ENCODE peak calls at places on chromosomes 12 and 14, in seven cellular contexts. Q, G, F, T, R, P and K are unnamed samples.

GRCh38 chr12:111074559-111074958 is 154.2 kb upstream of the MYL2 start:
- DNase-seq in G (no peak), F (no peak), T (no peak), R (no peak), P (no peak), Q (no peak), K (no peak)

GRCh38 chr12:99745895-99746294 is 98.3 kb downstream of the GARIN6 start:
- DNase-seq in G (no peak), F (no peak), R (no peak), P (no peak), T (no peak), Q (no peak), K (no peak)

GRCh38 chr14:72515779-72516770 is 377.8 kb downstream of the DPF3 start:
- DNase-seq in Q (no peak), G (peak; percentile 57), T (no peak), P (no peak), F (no peak), R (peak; percentile 44), K (peak; percentile 44)

GRCh38 chr12:106739318-106739717 is 35.2 kb upstream of the RIC8B start:
- DNase-seq in G (peak; percentile 23), P (no peak), Q (no peak), F (no peak), T (no peak), R (no peak), K (no peak)

GRCh38 chr12:119594772-119595445 is 1.3 kb downstream of the TMEM233 start:
- DNase-seq in T (no peak), R (peak; percentile 6), G (no peak), Q (no peak), P (peak; percentile 19), F (no peak), K (no peak)

GRCh38 chr12:57514720-57515467 is 5.4 kb downstream of the DDIT3 start:
- DNase-seq in T (no peak), F (no peak), P (no peak), Q (no peak), R (no peak), G (no peak), K (no peak)

GRCh38 chr12:23771230-23771949 is 178.1 kb downstream of the SOX5 start:
- DNase-seq in Q (no peak), T (peak; percentile 29), G (peak; percentile 26), P (no peak), F (no peak), R (no peak), K (no peak)

GRCh38 chr12:85310456-85311076 is 30.5 kb downstream of the ALX1 start:
- DNase-seq in R (peak; percentile 26), Q (no peak), P (no peak), G (peak; percentile 35), T (no peak), F (no peak), K (peak; percentile 13)

GRCh38 chr12:121697093-121697698 is 15.4 kb upstream of the TMEM120B start:
- DNase-seq in Q (no peak), R (peak; percentile 67), T (no peak), G (peak; percentile 69), F (no peak), P (peak; percentile 45), K (peak; percentile 51)

GRCh38 chr12:54038760-54039414 is 6.0 kb downstream of the HOXC5 start:
- DNase-seq in Q (peak; percentile 75), T (no peak), R (no peak), G (no peak), P (no peak), F (no peak), K (no peak)

GRCh38 chr12:72053604-72054003 is 115.0 kb downstream of the TPH2 start:
- DNase-seq in G (no peak), T (no peak), F (no peak), Q (no peak), R (no peak), P (no peak), K (no peak)

DNA sequence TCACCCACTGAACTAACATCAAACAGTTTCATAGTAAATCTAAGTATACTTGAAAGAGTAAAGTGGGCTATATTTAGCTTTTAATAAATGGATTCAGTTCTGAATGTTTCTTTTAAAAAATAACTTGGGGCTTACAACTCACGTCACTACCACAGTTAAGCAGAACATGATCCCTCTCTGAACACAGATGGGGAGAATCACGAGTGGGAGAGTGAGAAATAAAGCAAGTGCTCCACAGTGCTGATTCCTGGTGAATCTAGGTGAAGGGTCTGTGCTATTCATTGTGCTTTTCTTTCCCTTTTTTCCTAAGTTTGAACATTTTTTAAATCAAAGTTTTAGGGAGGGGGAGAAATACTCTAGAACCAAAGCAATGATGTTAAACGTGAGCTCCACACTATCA is 251.2 kb downstream of the FOXN3 start:
- DNase-seq in G (no peak), F (no peak), Q (no peak), P (no peak), R (no peak), T (no peak), K (no peak)
- H3K4me3 ChIP-seq in G (no peak overlapping the region), F (no peak overlapping the region), Q (no peak overlapping the region), P (no peak overlapping the region), R (peak overlapping the region; percentile 32), T (no peak overlapping the region), K (no peak overlapping the region)

GRCh38 chr12:132887513-132888341 is at the start of gene CHFR:
- DNase-seq in T (peak; percentile 97), F (peak; percentile 99), Q (peak; percentile 95), R (peak; percentile 100), G (peak; percentile 99), P (peak; percentile 95), K (peak; percentile 98)
- H3K4me3 ChIP-seq in T (peak within 1 kb of the TSS; percentile 100), F (peak within 1 kb of the TSS; percentile 57), Q (peak within 1 kb of the TSS; percentile 91), R (peak within 1 kb of the TSS; percentile 79), G (peak within 1 kb of the TSS; percentile 83), P (peak within 1 kb of the TSS; percentile 95), K (peak within 1 kb of the TSS; percentile 87)

GRCh38 chr12:5429741-5430557 is 2.0 kb upstream of the NTF3 start:
- DNase-seq in G (no peak), F (no peak), R (no peak), P (no peak), Q (no peak), T (no peak), K (no peak)
- H3K4me3 ChIP-seq in G (no peak overlapping the region), F (no peak overlapping the region), R (no peak overlapping the region), P (no peak overlapping the region), Q (peak overlapping the region; percentile 52), T (no peak overlapping the region), K (peak overlapping the region; percentile 95)

DNA sequence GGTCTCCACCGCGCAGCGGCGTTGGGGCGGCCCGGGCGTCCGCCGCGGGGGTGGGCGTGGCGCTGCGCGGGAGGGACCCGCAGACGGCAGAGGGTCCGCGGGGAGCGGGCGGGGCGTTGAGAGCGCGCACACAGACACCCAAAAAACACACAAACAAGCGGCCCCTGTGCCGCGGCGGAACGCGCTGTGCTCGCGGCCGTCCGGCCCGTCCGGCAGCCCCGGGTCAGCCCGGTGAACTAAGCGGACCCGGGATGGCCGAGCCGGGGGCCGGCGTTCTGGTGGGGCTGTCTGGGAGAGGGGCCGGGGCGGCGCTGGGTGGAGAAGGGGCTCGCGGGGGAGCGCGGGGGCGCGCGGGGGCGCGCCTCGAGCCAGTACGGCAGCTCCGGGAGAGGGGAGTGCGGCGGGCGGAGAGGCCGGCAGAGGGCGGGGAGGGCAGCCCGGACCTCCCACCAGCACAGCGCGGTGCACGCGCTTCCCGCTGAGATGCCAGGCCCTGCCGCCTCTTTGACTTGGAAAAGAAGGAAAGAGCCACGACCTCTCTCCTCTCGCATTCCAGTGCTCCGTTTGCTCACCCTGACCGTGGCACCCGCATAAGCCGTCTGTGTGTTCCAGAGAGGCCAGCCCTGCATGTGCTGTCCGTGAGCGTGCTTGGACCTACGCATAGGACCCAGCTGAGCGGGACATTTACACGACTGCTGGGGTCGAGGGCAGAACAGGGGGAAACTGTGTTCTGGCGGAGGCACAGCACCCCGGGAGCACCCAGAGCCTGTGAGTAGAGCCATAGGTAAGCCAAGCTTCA is 10.3 kb downstream of the SLC6A12 start:
- DNase-seq in P (no peak), G (peak; percentile 17), Q (no peak), F (no peak), T (no peak), R (no peak), K (no peak)
- H3K4me3 ChIP-seq in P (peak overlapping the region; percentile 26), G (peak overlapping the region; percentile 21), Q (peak overlapping the region; percentile 44), F (no peak overlapping the region), T (no peak overlapping the region), R (peak overlapping the region; percentile 40), K (peak overlapping the region; percentile 32)

GRCh38 chr12:114697246-114697716 is 13.3 kb upstream of the TBX3 start:
- DNase-seq in R (no peak), F (no peak), Q (no peak), G (no peak), T (no peak), P (no peak), K (no peak)
- H3K4me3 ChIP-seq in R (peak overlapping the region; percentile 69), F (no peak overlapping the region), Q (no peak overlapping the region), G (no peak overlapping the region), T (no peak overlapping the region), P (no peak overlapping the region), K (no peak overlapping the region)

DNA sequence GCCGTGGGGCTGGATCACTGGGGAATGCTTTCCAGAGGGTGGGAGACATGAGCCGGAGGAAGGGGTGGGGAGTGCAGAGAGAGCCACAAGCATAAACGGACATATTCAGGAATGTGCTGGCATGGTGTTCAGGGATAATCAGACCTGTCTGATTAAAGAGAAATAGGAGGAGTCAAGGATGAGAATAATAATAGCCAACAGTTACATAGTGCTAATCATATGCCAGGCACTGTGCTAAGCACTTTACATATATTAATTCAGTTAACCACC is 43.7 kb downstream of the LTBP2 start:
- DNase-seq in R (no peak), P (no peak), G (no peak), Q (no peak), T (no peak), F (no peak), K (no peak)
- H3K4me3 ChIP-seq in R (no peak overlapping the region), P (no peak overlapping the region), G (no peak overlapping the region), Q (no peak overlapping the region), T (no peak overlapping the region), F (no peak overlapping the region), K (no peak overlapping the region)